ENCODE peak calls at places on chromosomes 4 and X, in eight cellular contexts. T is bronchial epithelial cell, B is heart left ventricle, G is BJ, L is IMR-90, N is cardiac fibroblast, I is osteoblast, O is tibial artery. Q is an unnamed sample.

GRCh38 chr4:178316211-178316610 is 874.0 kb upstream of the AGA start:
- DNase-seq in T (no peak), B (no peak), G (no peak), L (no peak), N (no peak), I (no peak), O (no peak), Q (no peak)

GRCh38 chr4:148376151-148376550 is 66.1 kb downstream of the NR3C2 start:
- DNase-seq in T (peak; percentile 73), B (peak; percentile 55), G (no peak), L (peak; percentile 62), N (peak; percentile 68), I (no peak), O (peak; percentile 34), Q (peak; percentile 64)

GRCh38 chr4:24730256-24731001 is 64.9 kb upstream of the SOD3 start:
- DNase-seq in T (no peak), B (peak; percentile 52), G (no peak), L (peak; percentile 54), N (peak; percentile 71), I (peak; percentile 68), O (peak; percentile 89), Q (peak; percentile 28)

GRCh38 chr4:6095023-6095817 is 77.0 kb upstream of the C4orf50 start:
- DNase-seq in T (peak; percentile 33), B (no peak), G (no peak), L (peak; percentile 4), N (no peak), I (no peak), O (no peak), Q (no peak)

GRCh38 chr4:38958453-38958852 is 73.8 kb downstream of the TMEM156 start:
- DNase-seq in T (no peak), B (no peak), G (no peak), L (peak; percentile 87), N (peak; percentile 38), I (no peak), O (no peak), Q (no peak)

GRCh38 chrX:37060999-37061398 is 52.8 kb downstream of the FAM47C start:
- DNase-seq in T (peak; percentile 45), B (no peak), G (no peak), L (peak; percentile 41), N (peak; percentile 55), I (no peak), O (no peak), Q (peak; percentile 56)

GRCh38 chr4:120062663-120063195 is 3.9 kb downstream of the MAD2L1 start:
- DNase-seq in T (no peak), B (no peak), G (no peak), L (peak; percentile 53), N (no peak), I (peak; percentile 76), O (no peak), Q (no peak)

GRCh38 chrX:122943918-122944317 is 240.2 kb upstream of the GRIA3 start:
- DNase-seq in T (peak; percentile 62), B (no peak), G (no peak), L (no peak), N (no peak), I (no peak), O (no peak), Q (peak; percentile 53)

GRCh38 chr4:71229477-71230257 is 109.2 kb upstream of the SLC4A4 start:
- DNase-seq in T (peak; percentile 41), B (peak; percentile 31), G (no peak), L (peak; percentile 81), N (peak; percentile 78), I (peak; percentile 76), O (peak; percentile 29), Q (peak; percentile 65)

GRCh38 chrX:139828830-139829229 is 104.0 kb downstream of the ATP11C start:
- DNase-seq in T (no peak), B (no peak), G (no peak), L (no peak), N (no peak), I (no peak), O (no peak), Q (no peak)

GRCh38 chrX:139828037-139828436 is 104.8 kb downstream of the ATP11C start:
- DNase-seq in T (peak; percentile 11), B (no peak), G (no peak), L (no peak), N (no peak), I (no peak), O (no peak), Q (no peak)

GRCh38 chrX:139831689-139832456 is 101.0 kb downstream of the ATP11C start:
- DNase-seq in T (peak; percentile 28), B (peak; percentile 13), G (no peak), L (peak; percentile 70), N (peak; percentile 84), I (peak; percentile 53), O (peak; percentile 18), Q (peak; percentile 84)

GRCh38 chrX:139832728-139833309 is 100.0 kb downstream of the ATP11C start:
- DNase-seq in T (no peak), B (no peak), G (no peak), L (no peak), N (no peak), I (peak; percentile 42), O (no peak), Q (no peak)

DNA sequence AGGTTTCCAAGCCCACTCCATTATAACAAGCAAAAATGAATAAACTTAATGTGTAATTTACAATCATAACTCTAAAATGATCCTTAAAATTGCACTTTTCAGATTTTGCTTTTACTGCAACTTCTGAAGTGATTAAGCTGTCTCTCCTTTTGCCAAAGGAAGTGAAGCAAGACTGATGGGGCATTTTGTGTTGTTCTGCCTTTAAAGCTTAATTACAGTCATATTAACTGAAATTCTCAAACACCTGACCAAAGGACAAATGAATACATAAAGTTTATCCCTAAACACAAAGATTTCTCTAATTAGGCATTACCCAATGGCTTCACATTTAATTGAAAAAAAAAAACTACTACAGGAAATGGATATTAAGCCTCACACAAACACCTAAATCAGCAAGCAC is 101.8 kb downstream of the ATP11C start:
- DNase-seq in T (no peak), B (no peak), G (no peak), L (no peak), N (no peak), I (no peak), O (no peak), Q (peak; percentile 7)
- H3K4me3 ChIP-seq in T (no peak overlapping the region), B (no peak overlapping the region), G (no peak overlapping the region), L (no peak overlapping the region), N (no peak overlapping the region), I (no peak overlapping the region), O (no peak overlapping the region), Q (no peak overlapping the region)

GRCh38 chrX:41923925-41924693 is 755 bp upstream of the CASK start:
- DNase-seq in T (peak; percentile 74), B (peak; percentile 7), G (no peak), L (peak; percentile 26), N (peak; percentile 54), I (peak; percentile 82), O (peak; percentile 21), Q (peak; percentile 53)
- TF ChIP-seq CTCF in T (peak; percentile 2), B (no peak), G (no peak), L (no peak), N (no peak), I (no peak), O (no peak), Q (no peak)

GRCh38 chr4:158065176-158065575 is 107.6 kb downstream of the GASK1B start:
- DNase-seq in T (no peak), B (no peak), G (no peak), L (no peak), N (no peak), I (no peak), O (no peak), Q (no peak)

GRCh38 chr4:158067646-158068045 is 105.2 kb downstream of the GASK1B start:
- DNase-seq in T (no peak), B (no peak), G (peak; percentile 40), L (no peak), N (no peak), I (no peak), O (no peak), Q (no peak)

GRCh38 chr4:158071931-158072330 is 100.9 kb downstream of the GASK1B start:
- DNase-seq in T (no peak), B (no peak), G (no peak), L (no peak), N (no peak), I (no peak), O (no peak), Q (no peak)

GRCh38 chr4:158065603-158066002 is 107.2 kb downstream of the GASK1B start:
- DNase-seq in T (no peak), B (no peak), G (no peak), L (no peak), N (peak; percentile 26), I (no peak), O (no peak), Q (peak; percentile 53)

GRCh38 chr4:158068063-158068462 is 104.8 kb downstream of the GASK1B start:
- DNase-seq in T (no peak), B (no peak), G (no peak), L (peak; percentile 19), N (peak; percentile 62), I (no peak), O (no peak), Q (peak; percentile 50)
- H3K4me3 ChIP-seq in T (no peak overlapping the region), B (no peak overlapping the region), G (no peak overlapping the region), L (no peak overlapping the region), N (no peak overlapping the region), I (no peak overlapping the region), O (no peak overlapping the region), Q (no peak overlapping the region)

DNA sequence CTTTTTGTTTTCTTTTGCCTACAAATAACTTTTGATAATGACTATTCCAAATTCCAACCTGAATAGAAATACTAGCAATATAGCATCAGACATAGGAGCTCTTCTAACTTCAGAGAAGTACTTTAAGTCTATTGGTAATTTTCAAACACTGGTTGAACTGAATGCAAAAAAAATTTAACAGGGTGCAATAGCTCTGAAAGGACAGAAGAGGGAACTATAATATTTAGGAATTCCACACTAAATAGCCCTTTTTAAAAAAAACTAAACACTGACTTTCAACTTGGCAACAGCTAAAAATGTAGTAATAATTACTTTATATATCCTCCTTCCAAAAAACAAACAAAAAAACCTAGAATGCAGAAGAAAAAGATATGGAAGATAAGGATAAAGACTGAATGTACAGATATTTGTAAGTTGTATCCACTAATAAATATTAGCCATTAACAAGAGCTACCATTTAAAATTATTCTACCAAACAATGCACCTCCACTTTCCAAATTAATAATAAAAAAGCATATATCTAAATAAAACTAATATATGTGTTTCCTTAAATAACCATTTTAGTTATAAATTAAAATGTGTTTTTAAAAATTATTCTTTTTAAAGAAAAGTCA is 81.4 kb downstream of the FBXW7 start:
- DNase-seq in T (peak; percentile 43), B (no peak), G (no peak), L (peak; percentile 46), N (peak; percentile 59), I (peak; percentile 36), O (no peak), Q (peak; percentile 59)
- TF ChIP-seq CTCF in T (peak; percentile 43), B (peak; percentile 48), G (peak; percentile 66), L (peak; percentile 77), N (peak; percentile 61), I (peak; percentile 70), O (peak; percentile 45), Q (peak; percentile 78)

GRCh38 chrX:8868906-8869305 is 67.7 kb upstream of the FAM9A start:
- DNase-seq in T (peak; percentile 67), B (no peak), G (no peak), L (peak; percentile 46), N (peak; percentile 52), I (no peak), O (no peak), Q (peak; percentile 50)
- H3K4me3 ChIP-seq in T (no peak overlapping the region), B (no peak overlapping the region), G (no peak overlapping the region), L (no peak overlapping the region), N (no peak overlapping the region), I (no peak overlapping the region), O (no peak overlapping the region), Q (no peak overlapping the region)

GRCh38 chr4:95548738-95549245 is at the start of gene UNC5C:
- DNase-seq in T (no peak), B (peak; percentile 83), G (no peak), L (no peak), N (peak; percentile 92), I (peak; percentile 91), O (peak; percentile 84), Q (peak; percentile 85)
- TF ChIP-seq CTCF in T (no peak), B (peak; percentile 8), G (no peak), L (no peak), N (no peak), I (peak; percentile 5), O (no peak), Q (no peak)

Q was measured in fibroblast of pulmonary artery.